ENCODE peak calls at places on chromosomes 12 and 14, in seven cellular contexts. H is HCT116; I is heart right ventricle; R is CD4-positive, CD25-positive, alpha-beta regulatory T cell; D is effector memory CD4-positive, alpha-beta T cell; C is tibial artery; K is GM23248. Z is an unnamed sample. For H3K9me3, the result is how much of the 10 kb centered on the place peaks cover.

GRCh38 chr12:7092229-7092985 is at the start of gene C1R:
- DNase-seq in R (peak), D (peak), H (no peak), I (peak), C (peak), K (peak), Z (peak)

GRCh38 chr12:111298583-111299436 is 70.1 kb downstream of the PHETA1 start:
- DNase-seq in D (no peak), C (no peak), I (peak), H (peak), K (peak), R (peak), Z (peak)

GRCh38 chr12:77325505-77325904 is 260.1 kb upstream of the E2F7 start:
- DNase-seq in H (no peak), D (no peak), K (peak), R (no peak), C (no peak), I (no peak), Z (no peak)

GRCh38 chr12:52924764-52925716 is 20.2 kb upstream of the KRT8 start:
- DNase-seq in C (no peak), D (no peak), K (peak), H (peak), I (no peak), R (no peak), Z (no peak)

GRCh38 chr12:64320611-64321010 is 69.9 kb downstream of the C12orf56 start:
- DNase-seq in R (no peak), K (no peak), I (no peak), D (no peak), C (no peak), H (no peak), Z (no peak)

GRCh38 chr12:1576410-1577240 is 17.8 kb downstream of the FBXL14 start:
- DNase-seq in H (no peak), I (peak), K (peak), R (no peak), D (no peak), C (peak), Z (no peak)

GRCh38 chr12:101793401-101793800 is 37.4 kb downstream of the GNPTAB start:
- DNase-seq in C (no peak), D (no peak), R (no peak), H (no peak), I (no peak), K (peak), Z (no peak)

GRCh38 chr12:7107181-7108041 is 1.6 kb downstream of the C1RL start:
- DNase-seq in K (peak), R (peak), I (no peak), D (no peak), H (no peak), C (peak), Z (no peak)

GRCh38 chr14:24806061-24806678 is 172.2 kb upstream of the GZMB start:
- DNase-seq in H (no peak), D (no peak), K (peak), I (peak), R (no peak), C (no peak), Z (no peak)

GRCh38 chr12:108816652-108817335 is 40.6 kb downstream of the SSH1 start:
- DNase-seq in D (no peak), C (peak), I (no peak), R (no peak), K (peak), H (no peak), Z (no peak)

GRCh38 chr14:54332490-54332889 is 64.3 kb upstream of the CDKN3 start:
- DNase-seq in H (no peak), I (no peak), D (no peak), R (no peak), C (no peak), K (no peak), Z (no peak)

GRCh38 chr14:75549169-75549568 is 26.9 kb downstream of the BATF start:
- DNase-seq in K (no peak), H (no peak), C (no peak), I (no peak), D (no peak), R (no peak), Z (no peak)

GRCh38 chr12:68636268-68636667 is 25.6 kb downstream of the RAP1B start:
- DNase-seq in D (no peak), H (no peak), I (no peak), R (no peak), C (no peak), K (peak), Z (no peak)

GRCh38 chr12:84912191-84913142 is at the start of gene SLC6A15:
- DNase-seq in C (peak), H (no peak), I (no peak), D (no peak), K (peak), R (no peak), Z (no peak)

GRCh38 chr12:92144631-92145480 is 790 bp downstream of the BTG1 start:
- DNase-seq in C (peak), R (peak), K (peak), H (no peak), D (peak), I (peak), Z (peak)

GRCh38 chr12:22275847-22276246 is 58.7 kb downstream of the ST8SIA1 start:
- DNase-seq in I (peak), K (peak), D (no peak), H (no peak), R (no peak), C (peak), Z (no peak)

GRCh38 chr12:89709994-89710872 is 1.6 kb upstream of the ATP2B1 start:
- DNase-seq in K (peak), C (peak), H (no peak), R (peak), D (no peak), I (peak), Z (peak)

GRCh38 chr12:54863948-54864584 is 9.8 kb downstream of the MUCL1 start:
- DNase-seq in H (no peak), D (no peak), R (no peak), K (no peak), C (no peak), I (no peak), Z (no peak)

GRCh38 chr12:91139981-91140659 is 28.8 kb upstream of the LUM start:
- DNase-seq in C (no peak), K (peak), D (no peak), I (no peak), R (no peak), H (no peak), Z (no peak)

GRCh38 chr12:132665794-132666193 is 21.3 kb downstream of the POLE start:
- DNase-seq in I (no peak), H (no peak), K (no peak), R (no peak), C (no peak), D (no peak), Z (no peak)

GRCh38 chr12:132508860-132509732 is 19.1 kb downstream of the FBRSL1 start:
- DNase-seq in C (no peak), D (no peak), R (no peak), K (no peak), I (no peak), H (no peak), Z (no peak)

GRCh38 chr14:92026548-92027190 is 13.2 kb downstream of the TRIP11 start:
- DNase-seq in R (no peak), C (no peak), K (no peak), H (no peak), I (no peak), D (no peak), Z (no peak)

GRCh38 chr12:49823350-49823749 is 4.9 kb downstream of the NCKAP5L start:
- DNase-seq in D (no peak), H (no peak), R (no peak), K (no peak), C (no peak), I (no peak), Z (no peak)

GRCh38 chr12:18277196-18277595 is 15.9 kb downstream of the PIK3C2G start:
- DNase-seq in D (no peak), R (no peak), I (no peak), K (no peak), C (no peak), H (no peak), Z (no peak)

GRCh38 chr14:89771251-89771650 is 183.3 kb downstream of the EFCAB11 start:
- DNase-seq in R (no peak), H (no peak), K (no peak), C (no peak), D (no peak), I (no peak), Z (no peak)

GRCh38 chr12:117298648-117299225 is 62.7 kb downstream of the NOS1 start:
- DNase-seq in C (no peak), R (no peak), H (no peak), D (no peak), I (no peak), K (no peak), Z (no peak)

GRCh38 chr14:38931969-38932652 is 170.9 kb downstream of the SEC23A start:
- DNase-seq in C (no peak), I (no peak), K (no peak), H (no peak), D (no peak), R (no peak), Z (no peak)

GRCh38 chr14:68794856-68795601 is 2.2 kb upstream of the ZFP36L1 start:
- DNase-seq in H (no peak), K (peak), R (no peak), C (peak), I (peak), D (no peak), Z (peak)

GRCh38 chr14:51643137-51643536 is 8.6 kb upstream of the FRMD6 start:
- DNase-seq in R (no peak), I (no peak), K (peak), H (no peak), C (no peak), D (no peak), Z (no peak)

GRCh38 chr12:28781671-28782652 is 367.1 kb upstream of the FAR2 start:
- DNase-seq in C (no peak), H (no peak), I (peak), R (no peak), K (no peak), D (no peak), Z (no peak)
- H3K4me3 ChIP-seq in C (no peak), H (no peak), I (no peak), R (no peak), K (no peak), D (no peak), Z (no peak)

GRCh38 chr14:103711516-103712431 is 3.5 kb downstream of the XRCC3 start:
- DNase-seq in K (peak), C (peak), I (peak), D (no peak), R (no peak), H (no peak), Z (no peak)
- H3K9me3 ChIP-seq in K (under half), C (under half), I (under half), D (under half), R (under half), H (under half), Z (under half)

GRCh38 chr14:61571931-61572330 is 123.4 kb upstream of the HIF1A start:
- DNase-seq in D (no peak), C (no peak), H (no peak), K (no peak), I (no peak), R (no peak), Z (no peak)
- H3K4me3 ChIP-seq in D (no peak), C (no peak), H (no peak), K (no peak), I (no peak), R (no peak), Z (no peak)

GRCh38 chr12:46452061-46452615 is 79.6 kb upstream of the SLC38A2 start:
- DNase-seq in H (peak), D (no peak), K (peak), R (no peak), C (no peak), I (no peak), Z (no peak)
- H3K9me3 ChIP-seq in H (under half), D (under half), K (under half), R (under half), C (under half), I (under half), Z (under half)

GRCh38 chr14:94599656-94600004 is 12.6 kb upstream of the SERPINA3 start:
- DNase-seq in C (no peak), I (no peak), R (no peak), H (no peak), K (no peak), D (no peak), Z (no peak)

GRCh38 chr14:94598816-94599655 is 13.2 kb upstream of the SERPINA3 start:
- DNase-seq in R (no peak), I (no peak), C (peak), D (no peak), H (peak), K (peak), Z (no peak)

GRCh38 chr14:94596361-94596760 is 15.1 kb downstream of the SERPINA5 start:
- DNase-seq in K (no peak), D (no peak), I (no peak), C (no peak), H (no peak), R (no peak), Z (no peak)

GRCh38 chr14:94598506-94598815 is 13.7 kb upstream of the SERPINA3 start:
- DNase-seq in R (no peak), I (no peak), K (no peak), H (no peak), D (no peak), C (no peak), Z (no peak)

GRCh38 chr14:94597788-94598187 is 14.4 kb upstream of the SERPINA3 start:
- DNase-seq in R (no peak), D (no peak), H (no peak), K (no peak), C (no peak), I (no peak), Z (no peak)
- H3K4me3 ChIP-seq in R (no peak), D (no peak), H (no peak), K (no peak), C (no peak), I (no peak), Z (no peak)

DNA sequence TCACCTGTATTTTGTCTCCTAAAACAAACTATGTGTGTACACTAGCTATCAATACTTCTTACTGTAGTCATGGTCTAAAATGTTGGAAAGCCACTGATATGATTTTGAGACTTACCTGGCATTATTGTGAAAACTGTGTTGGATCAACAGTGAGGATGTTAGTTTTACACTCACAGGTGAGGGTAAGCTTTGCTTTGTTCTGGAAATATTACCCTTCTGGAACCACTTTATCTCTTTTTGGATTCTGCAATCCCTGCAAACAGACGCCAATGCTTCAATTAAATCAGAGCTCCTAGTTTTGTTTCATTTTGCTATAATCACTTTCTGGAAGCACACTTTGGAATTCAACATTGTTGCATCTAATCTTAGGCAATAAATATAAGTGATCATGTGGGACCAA is 223.3 kb downstream of the RPS29 start:
- DNase-seq in H (no peak), D (no peak), K (no peak), R (no peak), C (no peak), I (no peak), Z (no peak)
- H3K9me3 ChIP-seq in H (under half), D (under half), K (under half), R (under half), C (under half), I (under half), Z (under half)

GRCh38 chr12:94260717-94261116 is 112.3 kb downstream of the PLXNC1 start:
- DNase-seq in I (no peak), K (no peak), D (no peak), R (no peak), C (no peak), H (no peak), Z (no peak)

GRCh38 chr12:94258593-94258992 is 110.2 kb downstream of the PLXNC1 start:
- DNase-seq in K (no peak), H (no peak), R (no peak), D (no peak), I (no peak), C (no peak), Z (no peak)

GRCh38 chr12:94260017-94260416 is 111.6 kb downstream of the PLXNC1 start:
- DNase-seq in R (no peak), C (no peak), D (no peak), H (no peak), K (no peak), I (no peak), Z (no peak)

GRCh38 chr12:94254270-94254669 is 105.9 kb downstream of the PLXNC1 start:
- DNase-seq in H (no peak), I (no peak), R (no peak), D (no peak), K (no peak), C (no peak), Z (no peak)

DNA sequence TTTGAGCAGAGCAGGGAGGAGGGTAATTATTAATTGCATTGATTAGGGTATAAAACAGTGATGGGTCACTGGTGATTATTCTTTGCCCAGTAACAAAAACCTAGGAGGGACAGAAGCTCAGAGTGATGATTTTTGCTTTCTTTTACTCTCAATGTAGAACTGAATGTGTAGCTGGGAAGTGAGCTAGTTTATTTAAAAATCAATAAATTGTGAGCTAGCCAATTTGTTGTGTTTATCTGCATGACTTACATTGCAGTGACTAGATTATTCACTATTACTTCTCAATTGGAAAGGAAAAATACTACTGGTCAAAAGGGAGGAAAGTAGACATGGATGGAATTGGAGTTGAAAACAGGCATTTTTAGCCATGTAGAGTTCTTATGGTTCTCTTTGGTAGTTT is 107.1 kb downstream of the PLXNC1 start:
- DNase-seq in R (no peak), K (no peak), H (no peak), C (no peak), I (no peak), D (no peak), Z (no peak)
- H3K4me3 ChIP-seq in R (no peak), K (no peak), H (no peak), C (no peak), I (no peak), D (no peak), Z (no peak)

DNA sequence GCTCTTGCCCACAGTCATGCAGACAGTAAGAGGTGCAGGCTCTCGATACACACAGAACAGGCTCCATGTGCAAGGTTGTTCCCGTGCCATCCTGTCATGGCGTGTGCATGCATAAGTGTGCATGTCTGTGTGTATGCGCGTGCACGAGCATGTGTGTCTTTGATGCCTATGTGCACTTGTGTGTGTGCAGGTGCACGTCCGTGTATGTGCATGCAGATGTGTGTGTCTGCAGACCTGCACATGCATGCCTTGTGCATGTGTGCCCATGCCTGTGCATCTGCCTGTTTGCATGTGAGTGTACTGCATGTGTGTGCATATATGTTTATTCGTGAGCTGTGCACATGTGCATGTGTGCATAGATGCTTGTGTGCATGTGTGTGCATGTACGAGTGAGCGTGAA is 309.8 kb downstream of the TMEM121 start:
- DNase-seq in I (no peak), K (no peak), D (no peak), R (no peak), C (no peak), H (no peak), Z (no peak)
- H3K9me3 ChIP-seq in I (under half), K (under half), D (under half), R (under half), C (under half), H (under half), Z (under half)

GRCh38 chr12:26628234-26628633 is 204.8 kb downstream of the ITPR2 start:
- DNase-seq in R (no peak), D (no peak), H (no peak), I (no peak), C (no peak), K (peak), Z (no peak)
- H3K4me3 ChIP-seq in R (no peak), D (no peak), H (no peak), I (no peak), C (no peak), K (no peak), Z (no peak)

Z was measured in CD4-positive, alpha-beta memory T cell.